ENCODE peak calls at places on chromosome 1, in six cellular contexts. One of them, this sample, is unnamed.

GRCh38 chr1:39205102-39205780 is 746 bp downstream of the MACF1 start:
- DNase-seq in left ventricle myocardium inferior: peak; percentile 37
- DNase-seq in A673: no peak
- DNase-seq in GM23338: no peak
- DNase-seq in cardiac muscle cell: peak; percentile 40
- DNase-seq in pancreas: no peak
- DNase-seq in this sample: peak; percentile 44

GRCh38 chr1:6287431-6287886 is 26.6 kb upstream of the GPR153 start:
- DNase-seq in cardiac muscle cell: no peak
- DNase-seq in left ventricle myocardium inferior: no peak
- DNase-seq in GM23338: no peak
- DNase-seq in A673: no peak
- DNase-seq in pancreas: no peak
- DNase-seq in this sample: no peak

GRCh38 chr1:150686275-150686674 is 10.7 kb downstream of the GOLPH3L start:
- DNase-seq in GM23338: no peak
- DNase-seq in cardiac muscle cell: no peak
- DNase-seq in pancreas: no peak
- DNase-seq in left ventricle myocardium inferior: no peak
- DNase-seq in A673: no peak
- DNase-seq in this sample: no peak

GRCh38 chr1:8281843-8282509 is 35.9 kb upstream of the SLC45A1 start:
- DNase-seq in left ventricle myocardium inferior: peak; percentile 21
- DNase-seq in pancreas: no peak
- DNase-seq in A673: no peak
- DNase-seq in cardiac muscle cell: no peak
- DNase-seq in GM23338: no peak
- DNase-seq in this sample: no peak

GRCh38 chr1:58971629-58972140 is 187.8 kb upstream of the JUN start:
- DNase-seq in pancreas: no peak
- DNase-seq in cardiac muscle cell: no peak
- DNase-seq in left ventricle myocardium inferior: peak; percentile 55
- DNase-seq in GM23338: no peak
- DNase-seq in A673: no peak
- DNase-seq in this sample: no peak

GRCh38 chr1:201126463-201126831 is 537 bp downstream of the ASCL5 start:
- DNase-seq in GM23338: peak; percentile 8
- DNase-seq in left ventricle myocardium inferior: no peak
- DNase-seq in cardiac muscle cell: no peak
- DNase-seq in pancreas: no peak
- DNase-seq in A673: no peak
- DNase-seq in this sample: no peak

GRCh38 chr1:62784509-62785365 is 805 bp downstream of the ATG4C start:
- DNase-seq in A673: peak; percentile 12
- DNase-seq in pancreas: no peak
- DNase-seq in GM23338: no peak
- DNase-seq in left ventricle myocardium inferior: no peak
- DNase-seq in cardiac muscle cell: no peak
- DNase-seq in this sample: no peak

GRCh38 chr1:222616535-222616934 is 1.4 kb upstream of the MIA3 start:
- DNase-seq in cardiac muscle cell: no peak
- DNase-seq in pancreas: peak; percentile 41
- DNase-seq in left ventricle myocardium inferior: no peak
- DNase-seq in A673: no peak
- DNase-seq in GM23338: no peak
- DNase-seq in this sample: no peak

GRCh38 chr1:241276391-241276790 is 80.6 kb downstream of the RGS7 start:
- DNase-seq in GM23338: no peak
- DNase-seq in cardiac muscle cell: no peak
- DNase-seq in pancreas: no peak
- DNase-seq in left ventricle myocardium inferior: no peak
- DNase-seq in A673: no peak
- DNase-seq in this sample: no peak

GRCh38 chr1:214012418-214012817 is 24.6 kb downstream of the PROX1 start:
- DNase-seq in left ventricle myocardium inferior: no peak
- DNase-seq in cardiac muscle cell: no peak
- DNase-seq in GM23338: no peak
- DNase-seq in pancreas: no peak
- DNase-seq in A673: no peak
- DNase-seq in this sample: no peak

GRCh38 chr1:98482611-98483010 is 178.9 kb upstream of the SNX7 start:
- DNase-seq in left ventricle myocardium inferior: no peak
- DNase-seq in cardiac muscle cell: no peak
- DNase-seq in GM23338: no peak
- DNase-seq in pancreas: no peak
- DNase-seq in A673: peak; percentile 25
- DNase-seq in this sample: no peak

GRCh38 chr1:151131832-151132675 is 14.4 kb downstream of the SEMA6C start:
- DNase-seq in pancreas: no peak
- DNase-seq in cardiac muscle cell: no peak
- DNase-seq in A673: no peak
- DNase-seq in GM23338: peak; percentile 69
- DNase-seq in left ventricle myocardium inferior: no peak
- DNase-seq in this sample: no peak

GRCh38 chr1:181087400-181087901 is 1.0 kb upstream of the IER5 start:
- DNase-seq in GM23338: no peak
- DNase-seq in cardiac muscle cell: no peak
- DNase-seq in A673: no peak
- DNase-seq in left ventricle myocardium inferior: no peak
- DNase-seq in pancreas: no peak
- DNase-seq in this sample: no peak

GRCh38 chr1:94039514-94039870 is 81.5 kb downstream of the ABCA4 start:
- DNase-seq in GM23338: peak; percentile 96
- DNase-seq in pancreas: peak; percentile 57
- DNase-seq in cardiac muscle cell: peak; percentile 91
- DNase-seq in A673: peak; percentile 84
- DNase-seq in left ventricle myocardium inferior: peak; percentile 68
- DNase-seq in this sample: peak; percentile 66

GRCh38 chr1:228226956-228227791 is 19.3 kb downstream of the OBSCN start:
- DNase-seq in pancreas: no peak
- DNase-seq in GM23338: no peak
- DNase-seq in cardiac muscle cell: no peak
- DNase-seq in A673: peak; percentile 74
- DNase-seq in left ventricle myocardium inferior: no peak
- DNase-seq in this sample: peak; percentile 76

GRCh38 chr1:173914366-173914871 is 2.7 kb downstream of the SERPINC1 start:
- DNase-seq in GM23338: peak; percentile 81
- DNase-seq in cardiac muscle cell: peak; percentile 28
- DNase-seq in A673: peak; percentile 50
- DNase-seq in left ventricle myocardium inferior: no peak
- DNase-seq in pancreas: peak; percentile 45
- DNase-seq in this sample: peak; percentile 37

GRCh38 chr1:172897738-172898137 is 153.0 kb downstream of the TNFSF18 start:
- DNase-seq in left ventricle myocardium inferior: no peak
- DNase-seq in A673: no peak
- DNase-seq in GM23338: no peak
- DNase-seq in cardiac muscle cell: no peak
- DNase-seq in pancreas: no peak
- DNase-seq in this sample: no peak

GRCh38 chr1:117566556-117566955 is 39.3 kb upstream of the TENT5C start:
- DNase-seq in pancreas: no peak
- DNase-seq in left ventricle myocardium inferior: no peak
- DNase-seq in cardiac muscle cell: no peak
- DNase-seq in GM23338: no peak
- DNase-seq in A673: no peak
- DNase-seq in this sample: no peak

GRCh38 chr1:47333578-47333921 is at the start of gene CMPK1:
- DNase-seq in left ventricle myocardium inferior: peak; percentile 85
- DNase-seq in GM23338: peak; percentile 79
- DNase-seq in pancreas: peak; percentile 85
- DNase-seq in cardiac muscle cell: peak; percentile 88
- DNase-seq in A673: peak; percentile 92
- DNase-seq in this sample: peak; percentile 89
- H3K4me1 ChIP-seq in left ventricle myocardium inferior: peaks cover 47% of the 10 kb centered on the region
- H3K4me1 ChIP-seq in GM23338: peaks cover 19% of the 10 kb centered on the region
- H3K4me1 ChIP-seq in pancreas: peaks cover 21% of the 10 kb centered on the region
- H3K4me1 ChIP-seq in cardiac muscle cell: peaks cover 12% of the 10 kb centered on the region
- H3K4me1 ChIP-seq in A673: peaks cover 11% of the 10 kb centered on the region
- H3K4me1 ChIP-seq in this sample: peaks cover 41% of the 10 kb centered on the region

DNA sequence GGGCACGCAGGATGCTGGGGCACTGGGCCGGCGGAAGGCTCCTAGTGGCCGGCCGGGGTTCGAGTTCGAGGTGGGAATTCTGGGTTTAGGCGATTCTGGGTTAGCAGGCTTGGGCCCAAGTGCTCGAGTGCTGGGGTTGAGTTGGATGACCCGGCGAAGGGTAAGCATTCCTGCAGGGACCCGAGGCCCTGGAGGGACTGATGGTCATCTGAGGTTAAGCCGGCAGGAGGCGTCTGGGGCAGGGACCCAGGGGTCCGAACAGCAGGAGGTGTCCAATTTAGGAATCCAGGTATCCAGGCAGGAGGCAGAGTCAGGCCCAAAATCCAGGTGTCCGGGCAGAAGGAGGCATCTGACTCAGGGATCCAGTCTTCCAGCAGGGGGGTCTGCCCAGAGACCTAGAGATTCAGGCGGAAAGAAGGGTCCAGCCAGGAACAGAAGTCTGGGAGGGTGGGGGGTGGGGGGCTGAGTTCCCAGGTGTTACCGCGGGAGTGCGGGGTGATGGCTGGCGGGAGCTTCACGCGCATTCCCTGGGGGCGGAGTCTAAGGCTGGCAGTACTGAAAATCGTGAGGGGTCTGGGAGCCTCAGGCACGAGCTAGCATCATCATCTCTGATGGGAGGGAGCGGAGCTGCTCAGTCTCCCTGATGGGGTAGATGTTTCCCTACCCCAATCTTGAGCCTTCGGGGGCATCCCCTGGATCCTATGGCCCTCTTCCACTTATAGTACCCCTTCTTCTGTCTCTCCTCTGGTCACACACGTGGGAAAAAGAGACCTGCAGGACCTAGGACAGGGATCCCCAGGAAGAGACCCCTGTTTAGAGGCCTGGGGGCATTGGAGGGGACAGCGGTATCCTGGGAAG is 585 bp downstream of the GPR3 start:
- DNase-seq in pancreas: no peak
- DNase-seq in cardiac muscle cell: no peak
- DNase-seq in left ventricle myocardium inferior: no peak
- DNase-seq in GM23338: peak; percentile 72
- DNase-seq in A673: no peak
- DNase-seq in this sample: no peak
- TF ChIP-seq CTCF in pancreas: no peak
- TF ChIP-seq CTCF in cardiac muscle cell: peak; percentile 40
- TF ChIP-seq CTCF in left ventricle myocardium inferior: no peak
- TF ChIP-seq CTCF in GM23338: peak; percentile 32
- TF ChIP-seq CTCF in A673: no peak
- TF ChIP-seq CTCF in this sample: no peak

GRCh38 chr1:25773441-25774125 is 26.4 kb upstream of the SELENON start:
- DNase-seq in GM23338: no peak
- DNase-seq in A673: no peak
- DNase-seq in cardiac muscle cell: no peak
- DNase-seq in pancreas: peak; percentile 72
- DNase-seq in left ventricle myocardium inferior: no peak
- DNase-seq in this sample: peak; percentile 44
- H3K4me1 ChIP-seq in GM23338: no peaks in the 10 kb centered on the region
- H3K4me1 ChIP-seq in A673: peaks cover 19% of the 10 kb centered on the region
- H3K4me1 ChIP-seq in cardiac muscle cell: peaks cover 60% of the 10 kb centered on the region
- H3K4me1 ChIP-seq in pancreas: peaks cover 44% of the 10 kb centered on the region
- H3K4me1 ChIP-seq in left ventricle myocardium inferior: peaks cover 57% of the 10 kb centered on the region
- H3K4me1 ChIP-seq in this sample: peaks cover 23% of the 10 kb centered on the region

GRCh38 chr1:103514920-103515503 is 10.5 kb upstream of the RNPC3 start:
- DNase-seq in GM23338: peak; percentile 60
- DNase-seq in cardiac muscle cell: peak; percentile 40
- DNase-seq in pancreas: no peak
- DNase-seq in A673: peak; percentile 78
- DNase-seq in left ventricle myocardium inferior: no peak
- DNase-seq in this sample: no peak
- TF ChIP-seq CTCF in GM23338: peak; percentile 77
- TF ChIP-seq CTCF in cardiac muscle cell: peak; percentile 68
- TF ChIP-seq CTCF in pancreas: peak; percentile 56
- TF ChIP-seq CTCF in A673: peak; percentile 78
- TF ChIP-seq CTCF in left ventricle myocardium inferior: peak; percentile 81
- TF ChIP-seq CTCF in this sample: peak; percentile 39

GRCh38 chr1:232594768-232595698 is 34.9 kb downstream of the SIPA1L2 start:
- DNase-seq in cardiac muscle cell: peak; percentile 70
- DNase-seq in GM23338: no peak
- DNase-seq in A673: no peak
- DNase-seq in pancreas: no peak
- DNase-seq in left ventricle myocardium inferior: peak; percentile 32
- DNase-seq in this sample: no peak
- H3K4me1 ChIP-seq in cardiac muscle cell: peaks cover 58% of the 10 kb centered on the region
- H3K4me1 ChIP-seq in GM23338: no peaks in the 10 kb centered on the region
- H3K4me1 ChIP-seq in A673: peaks cover 16% of the 10 kb centered on the region
- H3K4me1 ChIP-seq in pancreas: peaks cover 7% of the 10 kb centered on the region
- H3K4me1 ChIP-seq in left ventricle myocardium inferior: peaks cover 96% of the 10 kb centered on the region
- H3K4me1 ChIP-seq in this sample: peaks cover 5% of the 10 kb centered on the region

GRCh38 chr1:61284933-61285332 is 202.6 kb downstream of the NFIA start:
- DNase-seq in cardiac muscle cell: peak; percentile 32
- DNase-seq in left ventricle myocardium inferior: no peak
- DNase-seq in pancreas: no peak
- DNase-seq in A673: no peak
- DNase-seq in GM23338: no peak
- DNase-seq in this sample: no peak

GRCh38 chr1:61284226-61284854 is 202.0 kb downstream of the NFIA start:
- DNase-seq in cardiac muscle cell: no peak
- DNase-seq in pancreas: no peak
- DNase-seq in left ventricle myocardium inferior: no peak
- DNase-seq in GM23338: peak; percentile 93
- DNase-seq in A673: peak; percentile 14
- DNase-seq in this sample: no peak

GRCh38 chr1:61287734-61288133 is 205.4 kb downstream of the NFIA start:
- DNase-seq in pancreas: no peak
- DNase-seq in GM23338: no peak
- DNase-seq in A673: no peak
- DNase-seq in cardiac muscle cell: no peak
- DNase-seq in left ventricle myocardium inferior: no peak
- DNase-seq in this sample: no peak

GRCh38 chr1:61287014-61287413 is 204.7 kb downstream of the NFIA start:
- DNase-seq in pancreas: no peak
- DNase-seq in left ventricle myocardium inferior: no peak
- DNase-seq in cardiac muscle cell: no peak
- DNase-seq in GM23338: no peak
- DNase-seq in A673: no peak
- DNase-seq in this sample: no peak

GRCh38 chr1:61285371-61285885 is 203.1 kb downstream of the NFIA start:
- DNase-seq in left ventricle myocardium inferior: no peak
- DNase-seq in A673: no peak
- DNase-seq in GM23338: no peak
- DNase-seq in cardiac muscle cell: no peak
- DNase-seq in pancreas: no peak
- DNase-seq in this sample: no peak
- TF ChIP-seq CTCF in left ventricle myocardium inferior: no peak
- TF ChIP-seq CTCF in A673: no peak
- TF ChIP-seq CTCF in GM23338: peak; percentile 55
- TF ChIP-seq CTCF in cardiac muscle cell: no peak
- TF ChIP-seq CTCF in pancreas: no peak
- TF ChIP-seq CTCF in this sample: no peak

GRCh38 chr1:32180186-32181060 is 948 bp downstream of the TXLNA start:
- DNase-seq in GM23338: peak; percentile 70
- DNase-seq in left ventricle myocardium inferior: peak; percentile 53
- DNase-seq in A673: peak; percentile 54
- DNase-seq in pancreas: peak; percentile 61
- DNase-seq in cardiac muscle cell: peak; percentile 50
- DNase-seq in this sample: peak; percentile 68
- H3K4me1 ChIP-seq in GM23338: peaks cover 30% of the 10 kb centered on the region
- H3K4me1 ChIP-seq in left ventricle myocardium inferior: peaks cover 65% of the 10 kb centered on the region
- H3K4me1 ChIP-seq in A673: peaks cover 14% of the 10 kb centered on the region
- H3K4me1 ChIP-seq in pancreas: peaks cover 20% of the 10 kb centered on the region
- H3K4me1 ChIP-seq in cardiac muscle cell: peaks cover 14% of the 10 kb centered on the region
- H3K4me1 ChIP-seq in this sample: peaks cover 26% of the 10 kb centered on the region

GRCh38 chr1:194616835-194617234 is 1430.4 kb upstream of the B3GALT2 start:
- DNase-seq in GM23338: no peak
- DNase-seq in pancreas: no peak
- DNase-seq in cardiac muscle cell: no peak
- DNase-seq in A673: no peak
- DNase-seq in left ventricle myocardium inferior: no peak
- DNase-seq in this sample: no peak
- TF ChIP-seq CTCF in GM23338: no peak
- TF ChIP-seq CTCF in pancreas: no peak
- TF ChIP-seq CTCF in cardiac muscle cell: no peak
- TF ChIP-seq CTCF in A673: no peak
- TF ChIP-seq CTCF in left ventricle myocardium inferior: no peak
- TF ChIP-seq CTCF in this sample: no peak

GRCh38 chr1:232510367-232511110 is 119.4 kb downstream of the SIPA1L2 start:
- DNase-seq in pancreas: no peak
- DNase-seq in cardiac muscle cell: no peak
- DNase-seq in GM23338: no peak
- DNase-seq in left ventricle myocardium inferior: no peak
- DNase-seq in A673: no peak
- DNase-seq in this sample: no peak
- H3K4me1 ChIP-seq in pancreas: no peaks in the 10 kb centered on the region
- H3K4me1 ChIP-seq in cardiac muscle cell: peaks cover 26% of the 10 kb centered on the region
- H3K4me1 ChIP-seq in GM23338: peaks cover 13% of the 10 kb centered on the region
- H3K4me1 ChIP-seq in left ventricle myocardium inferior: peaks cover 79% of the 10 kb centered on the region
- H3K4me1 ChIP-seq in A673: no peaks in the 10 kb centered on the region
- H3K4me1 ChIP-seq in this sample: no peaks in the 10 kb centered on the region